ENCODE peak calls at places on chromosomes 3 and 15, in six cellular contexts. D, G, A, R, N and X are unnamed samples.

GRCh38 chr3:42660898-42661297 is 7.4 kb downstream of the ZBTB47 start:
- DNase-seq in D (no peak), G (peak; percentile 70), A (no peak), R (no peak), N (no peak), X (no peak)

GRCh38 chr3:137687181-137687880 is 76.8 kb upstream of the SOX14 start:
- DNase-seq in D (peak; percentile 29), G (peak; percentile 11), A (no peak), R (no peak), N (no peak), X (no peak)

GRCh38 chr15:89680282-89680873 is 1.2 kb upstream of the PLIN1 start:
- DNase-seq in D (no peak), G (no peak), A (no peak), R (no peak), N (no peak), X (peak; percentile 67)

GRCh38 chr15:69548771-69549170 is 96.2 kb downstream of the RPLP1 start:
- DNase-seq in D (no peak), G (no peak), A (no peak), R (no peak), N (no peak), X (no peak)

GRCh38 chr3:43883729-43884396 is 193.1 kb downstream of the ABHD5 start:
- DNase-seq in D (no peak), G (no peak), A (no peak), R (no peak), N (no peak), X (no peak)

GRCh38 chr3:185959609-185960517 is 22.0 kb upstream of the TRA2B start:
- DNase-seq in D (no peak), G (peak; percentile 40), A (peak; percentile 80), R (no peak), N (no peak), X (peak; percentile 89)

GRCh38 chr3:160564205-160564922 is 1.0 kb downstream of the KPNA4 start:
- DNase-seq in D (no peak), G (peak; percentile 45), A (peak; percentile 28), R (peak; percentile 14), N (no peak), X (no peak)

GRCh38 chr3:133527306-133527705 is 46.2 kb upstream of the CDV3 start:
- DNase-seq in D (no peak), G (no peak), A (no peak), R (no peak), N (no peak), X (no peak)

GRCh38 chr3:73622135-73622534 is 2.6 kb downstream of the PDZRN3 start:
- DNase-seq in D (no peak), G (no peak), A (peak; percentile 67), R (no peak), N (no peak), X (peak; percentile 47)

GRCh38 chr15:71612066-71612715 is 198.2 kb upstream of the NR2E3 start:
- DNase-seq in D (no peak), G (no peak), A (no peak), R (peak; percentile 78), N (no peak), X (peak; percentile 31)

GRCh38 chr3:195752538-195753331 is 32.0 kb downstream of the MUC20 start:
- DNase-seq in D (no peak), G (no peak), A (no peak), R (no peak), N (no peak), X (no peak)

GRCh38 chr15:37221671-37222207 is 121.4 kb upstream of the MEIS2 start:
- DNase-seq in D (no peak), G (no peak), A (no peak), R (no peak), N (no peak), X (no peak)

GRCh38 chr3:114900908-114901307 is 246.2 kb downstream of the ZBTB20 start:
- DNase-seq in D (peak; percentile 13), G (no peak), A (no peak), R (no peak), N (no peak), X (no peak)

GRCh38 chr15:35958021-35958420 is 412.1 kb upstream of the DPH6 start:
- DNase-seq in D (no peak), G (no peak), A (no peak), R (no peak), N (no peak), X (peak; percentile 68)

GRCh38 chr15:38714309-38715072 is 149.9 kb upstream of the RASGRP1 start:
- DNase-seq in D (peak; percentile 79), G (no peak), A (peak; percentile 94), R (no peak), N (no peak), X (peak; percentile 96)

GRCh38 chr15:36802861-36803531 is 223.6 kb downstream of the CDIN1 start:
- DNase-seq in D (no peak), G (no peak), A (no peak), R (no peak), N (no peak), X (no peak)

GRCh38 chr15:48389701-48390143 is 58.5 kb downstream of the DUT start:
- DNase-seq in D (no peak), G (peak; percentile 19), A (peak; percentile 17), R (no peak), N (no peak), X (peak; percentile 68)

GRCh38 chr15:67833504-67834248 is 6.2 kb downstream of the RNU6-1 start:
- DNase-seq in D (peak; percentile 43), G (peak; percentile 81), A (peak; percentile 50), R (no peak), N (no peak), X (no peak)

GRCh38 chr15:100722551-100723322 is 120.3 kb downstream of the ASB7 start:
- DNase-seq in D (peak; percentile 67), G (no peak), A (no peak), R (no peak), N (no peak), X (no peak)

GRCh38 chr3:196793224-196793623 is 53.6 kb downstream of the PAK2 start:
- DNase-seq in D (peak; percentile 98), G (peak; percentile 98), A (peak; percentile 80), R (no peak), N (no peak), X (peak; percentile 97)

GRCh38 chr3:55163421-55163820 is 235.6 kb upstream of the LRTM1 start:
- DNase-seq in D (no peak), G (no peak), A (no peak), R (no peak), N (no peak), X (no peak)

GRCh38 chr15:88950600-88951160 is 37.5 kb upstream of the MFGE8 start:
- DNase-seq in D (peak; percentile 64), G (no peak), A (no peak), R (no peak), N (no peak), X (no peak)

GRCh38 chr3:49329201-49329600 is 10.7 kb downstream of the USP4 start:
- DNase-seq in D (no peak), G (no peak), A (no peak), R (no peak), N (no peak), X (peak; percentile 46)

GRCh38 chr3:181555681-181556080 is 156.0 kb upstream of the SOX2 start:
- DNase-seq in D (no peak), G (no peak), A (no peak), R (no peak), N (no peak), X (no peak)

GRCh38 chr15:38842991-38843610 is 278.5 kb upstream of the RASGRP1 start:
- DNase-seq in D (no peak), G (no peak), A (peak; percentile 23), R (no peak), N (no peak), X (peak; percentile 28)

GRCh38 chr3:184248454-184249411 is at the start of gene ALG3:
- DNase-seq in D (peak; percentile 97), G (peak; percentile 93), A (peak; percentile 92), R (peak; percentile 90), N (no peak), X (peak; percentile 87)
- H2BK5ac ChIP-seq in D (peak within 1 kb of the TSS; percentile 83), G (peak within 1 kb of the TSS; percentile 96), A (peak within 1 kb of the TSS; percentile 1), R (peak within 1 kb of the TSS; percentile 4), N (peak within 1 kb of the TSS; percentile 96), X (peak within 1 kb of the TSS; percentile 85)

GRCh38 chr3:98962951-98963350 is 61.5 kb upstream of the DCBLD2 start:
- DNase-seq in D (no peak), G (no peak), A (peak; percentile 40), R (no peak), N (no peak), X (peak; percentile 77)
- H3K4me3 ChIP-seq in D (no peak overlapping the region), G (no peak overlapping the region), A (no peak overlapping the region), R (no peak overlapping the region), N (no peak overlapping the region), X (no peak overlapping the region)

DNA sequence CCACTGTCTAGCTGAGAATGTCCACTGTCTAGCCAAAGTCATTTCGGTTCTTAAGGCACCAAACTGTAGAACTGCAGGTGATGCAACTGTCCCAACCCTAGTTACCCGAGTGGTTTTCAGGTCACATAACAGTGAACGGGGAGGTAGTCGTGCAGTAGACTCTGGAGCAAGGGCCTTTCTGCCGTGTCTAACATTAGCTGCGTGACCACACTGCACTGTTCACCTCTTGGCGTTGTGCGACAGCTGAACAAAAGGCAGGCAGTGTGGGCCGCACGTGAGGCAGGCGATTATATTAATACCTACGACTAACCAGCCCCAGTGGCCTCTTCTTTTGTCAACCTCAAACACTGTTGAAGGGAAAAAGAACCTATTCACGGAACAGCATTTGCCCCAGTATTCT is 2.8 kb downstream of the LRRN1 start:
- DNase-seq in D (no peak), G (peak; percentile 20), A (no peak), R (peak; percentile 37), N (no peak), X (no peak)
- H2BK5ac ChIP-seq in D (no peak overlapping the region), G (peak overlapping the region; percentile 83), A (no peak overlapping the region), R (no peak overlapping the region), N (peak overlapping the region; percentile 94), X (no peak overlapping the region)

GRCh38 chr3:149810846-149811245 is 2.2 kb upstream of the RNF13 start:
- DNase-seq in D (no peak), G (no peak), A (no peak), R (no peak), N (no peak), X (no peak)
- H3K4me3 ChIP-seq in D (no peak overlapping the region), G (no peak overlapping the region), A (no peak overlapping the region), R (no peak overlapping the region), N (no peak overlapping the region), X (no peak overlapping the region)